ENCODE peak calls at places on chromosomes 2 and 18, in five cellular contexts. I is WTC11, Y is left kidney, X is Calu3, V is DMS 273 treated with DMSO at 0.1 percent for 48 hours. U is an unnamed sample.
A peak's percentile ranks its signal among the peaks of the same experiment; 100 is the strongest.

GRCh38 chr2:70123051-70123828 is 36.0 kb downstream of the PCBP1 start:
- DNase-seq in I (peak; percentile 86), X (no peak), V (peak; percentile 22), Y (peak; percentile 94), U (peak; percentile 86)

GRCh38 chr2:185335879-185336278 is 402.7 kb upstream of the FSIP2 start:
- DNase-seq in V (no peak), I (no peak), X (no peak), Y (no peak), U (no peak)

GRCh38 chr2:127061377-127062273 is 45.3 kb downstream of the BIN1 start:
- DNase-seq in V (no peak), X (no peak), Y (peak; percentile 59), I (no peak), U (no peak)

GRCh38 chr2:48248251-48248933 is 281.6 kb upstream of the STON1 start:
- DNase-seq in I (no peak), Y (peak; percentile 72), V (peak; percentile 87), X (peak; percentile 11), U (peak; percentile 87)

GRCh38 chr2:134976074-134976702 is 57.6 kb downstream of the CCNT2 start:
- DNase-seq in V (no peak), I (no peak), Y (peak; percentile 6), X (no peak), U (no peak)

GRCh38 chr2:172836386-172837200 is 100.9 kb downstream of the RAPGEF4 start:
- DNase-seq in I (no peak), V (no peak), X (peak; percentile 55), Y (peak; percentile 35), U (peak; percentile 70)

GRCh38 chr18:54444309-54444914 is 86.7 kb downstream of the C18orf54 start:
- DNase-seq in Y (peak; percentile 87), I (peak; percentile 80), X (peak; percentile 72), V (no peak), U (peak; percentile 48)

GRCh38 chr2:71714601-71715240 is 261.4 kb downstream of the DYSF start:
- DNase-seq in V (no peak), Y (no peak), X (no peak), I (no peak), U (peak; percentile 29)

GRCh38 chr2:17620280-17620679 is 79.8 kb downstream of the VSNL1 start:
- DNase-seq in X (no peak), V (no peak), Y (no peak), I (peak; percentile 30), U (no peak)

GRCh38 chr2:174330945-174331619 is 3.7 kb upstream of the SP9 start:
- DNase-seq in Y (peak; percentile 32), I (no peak), V (no peak), X (no peak), U (no peak)

GRCh38 chr18:22032392-22032961 is 136.9 kb upstream of the GATA6 start:
- DNase-seq in X (peak; percentile 70), I (no peak), V (no peak), Y (no peak), U (peak; percentile 41)

GRCh38 chr2:134359367-134360081 is 105.7 kb downstream of the MGAT5 start:
- DNase-seq in X (peak; percentile 24), V (peak; percentile 89), I (no peak), Y (peak; percentile 62), U (no peak)